ENCODE peak calls at places on chromosomes 12 and 14, in ten cellular contexts. I, F, B, T, H, C, D, S, U and V are unnamed samples.

GRCh38 chr12:95460105-95460504 is 13.8 kb upstream of the METAP2 start:
- DNase-seq in C (no peak), U (no peak), I (no peak), T (no peak), H (no peak), F (no peak), S (no peak), D (no peak), B (no peak), V (no peak)

GRCh38 chr12:110921262-110921661 is 883 bp upstream of the MYL2 start:
- DNase-seq in B (peak), U (no peak), S (no peak), H (peak), D (no peak), C (no peak), T (no peak), I (no peak), F (no peak), V (no peak)

GRCh38 chr12:122850695-122851350 is 15.6 kb downstream of the HIP1R start:
- DNase-seq in B (no peak), S (no peak), F (no peak), H (no peak), C (no peak), D (no peak), U (no peak), I (no peak), T (no peak), V (no peak)

GRCh38 chr14:20427231-20428009 is 8.5 kb downstream of the KLHL33 start:
- DNase-seq in D (no peak), C (no peak), B (peak), H (peak), I (no peak), S (peak), U (no peak), T (no peak), F (no peak), V (peak)

GRCh38 chr14:25039933-25040332 is 10.0 kb downstream of the STXBP6 start:
- DNase-seq in S (no peak), C (no peak), D (no peak), F (no peak), I (no peak), H (no peak), B (no peak), U (no peak), T (no peak), V (no peak)

GRCh38 chr14:85178869-85179268 is 351.1 kb upstream of the FLRT2 start:
- DNase-seq in T (no peak), H (no peak), I (no peak), U (no peak), S (no peak), D (no peak), C (no peak), F (no peak), B (no peak), V (no peak)

GRCh38 chr12:72815421-72815820 is 543.3 kb downstream of the TRHDE start:
- DNase-seq in U (no peak), F (no peak), H (no peak), C (no peak), I (no peak), T (no peak), B (no peak), S (no peak), D (no peak), V (no peak)

GRCh38 chr12:113240395-113240794 is 19.1 kb downstream of the TPCN1 start:
- DNase-seq in I (no peak), U (no peak), C (no peak), T (no peak), D (no peak), F (no peak), H (no peak), S (no peak), B (no peak), V (peak)

GRCh38 chr12:113066806-113067400 is 10.4 kb downstream of the DTX1 start:
- DNase-seq in I (no peak), U (no peak), C (no peak), F (peak), S (no peak), B (no peak), H (no peak), D (no peak), T (no peak), V (no peak)

GRCh38 chr14:37213016-37213415 is 15.3 kb downstream of the MIPOL1 start:
- DNase-seq in U (no peak), S (no peak), C (no peak), F (no peak), I (no peak), D (no peak), H (no peak), B (no peak), T (no peak), V (no peak)

GRCh38 chr14:35046751-35047536 is 872 bp downstream of the FAM177A1 start:
- DNase-seq in C (peak), S (no peak), F (peak), T (no peak), D (no peak), B (peak), U (peak), I (peak), H (no peak), V (peak)

GRCh38 chr12:89160716-89161123 is 191.6 kb downstream of the DUSP6 start:
- DNase-seq in T (no peak), F (no peak), I (no peak), D (no peak), U (no peak), S (peak), B (no peak), H (peak), C (peak), V (no peak)

GRCh38 chr14:104451474-104451873 is 128.1 kb upstream of the C14orf180 start:
- DNase-seq in S (no peak), C (no peak), U (no peak), D (no peak), H (no peak), T (no peak), F (no peak), B (no peak), I (no peak), V (no peak)

GRCh38 chr14:103679351-103679750 is 35.9 kb downstream of the XRCC3 start:
- DNase-seq in B (peak), I (peak), C (no peak), S (no peak), H (peak), D (peak), T (no peak), U (no peak), F (no peak), V (peak)

GRCh38 chr12:22709292-22709691 is 84.3 kb downstream of the ETNK1 start:
- DNase-seq in S (peak), D (no peak), F (no peak), C (no peak), B (peak), T (no peak), H (peak), U (no peak), I (no peak), V (peak)

GRCh38 chr14:23645812-23646647 is 9.9 kb downstream of the DHRS2 start:
- DNase-seq in C (no peak), F (no peak), H (no peak), T (no peak), U (no peak), S (no peak), I (no peak), D (no peak), B (no peak), V (no peak)

GRCh38 chr12:108973753-108974152 is 47.1 kb downstream of the SVOP start:
- DNase-seq in S (no peak), I (no peak), T (no peak), B (no peak), F (no peak), D (no peak), H (no peak), C (no peak), U (no peak), V (no peak)

GRCh38 chr14:50025073-50025472 is 91.3 kb downstream of the VCPKMT start:
- DNase-seq in S (no peak), T (no peak), U (no peak), C (no peak), F (no peak), D (no peak), H (no peak), B (no peak), I (peak), V (no peak)

GRCh38 chr14:88551094-88551870 is 3.5 kb downstream of the PTPN21 start:
- DNase-seq in H (peak), U (peak), F (peak), C (peak), D (peak), I (peak), T (peak), S (peak), B (peak), V (peak)

GRCh38 chr12:43169115-43169681 is 382.8 kb downstream of the ADAMTS20 start:
- DNase-seq in C (no peak), T (no peak), I (no peak), U (no peak), D (no peak), S (no peak), B (no peak), H (no peak), F (no peak), V (no peak)

GRCh38 chr14:68389973-68390372 is 402.9 kb downstream of the ZFP36L1 start:
- DNase-seq in S (no peak), U (no peak), H (no peak), B (no peak), C (no peak), T (no peak), F (no peak), D (no peak), I (no peak), V (no peak)

GRCh38 chr12:124694846-124695497 is 127.6 kb upstream of the NCOR2 start:
- DNase-seq in D (no peak), C (no peak), T (no peak), U (no peak), B (no peak), H (peak), F (no peak), S (peak), I (peak), V (no peak)

GRCh38 chr12:46657416-46658411 is 168.1 kb downstream of the SLC38A4 start:
- DNase-seq in S (peak), I (no peak), C (no peak), F (no peak), D (no peak), T (no peak), H (peak), B (no peak), U (no peak), V (no peak)

GRCh38 chr14:75821828-75822521 is 159.8 kb downstream of the TGFB3 start:
- DNase-seq in H (no peak), B (no peak), I (no peak), S (no peak), F (no peak), T (no peak), C (no peak), U (no peak), D (no peak), V (no peak)

GRCh38 chr14:103516426-103517171 is 6.0 kb downstream of the CKB start:
- DNase-seq in D (no peak), I (no peak), C (no peak), H (no peak), S (no peak), U (no peak), B (no peak), T (no peak), F (no peak), V (no peak)

GRCh38 chr12:129551441-129551840 is 352.4 kb downstream of the TMEM132D start:
- DNase-seq in H (no peak), S (no peak), D (no peak), C (no peak), F (no peak), I (no peak), T (no peak), U (no peak), B (no peak), V (no peak)

GRCh38 chr12:75964150-75964549 is 67.4 kb downstream of the PHLDA1 start:
- DNase-seq in D (no peak), F (no peak), H (no peak), U (no peak), B (no peak), I (no peak), T (no peak), S (no peak), C (no peak), V (peak)